ENCODE peak calls at places on chromosomes 7 and 10, in four cellular contexts. One of them, this sample, is unnamed. For H3K27me3, the result is how much of the 10 kb centered on the place peaks cover.

GRCh38 chr10:5165738-5166137 is 19.2 kb downstream of the AKR1C8 start:
- DNase-seq in Panc1: no peak
- DNase-seq in gastrocnemius medialis: no peak
- DNase-seq in endothelial cell of umbilical vein: no peak
- DNase-seq in this sample: no peak

GRCh38 chr7:135672560-135673359 is 10.4 kb downstream of the STMP1 start:
- DNase-seq in Panc1: no peak
- DNase-seq in gastrocnemius medialis: no peak
- DNase-seq in endothelial cell of umbilical vein: peak
- DNase-seq in this sample: peak

GRCh38 chr10:99964791-99965190 is 45.0 kb downstream of the DNMBP start:
- DNase-seq in Panc1: no peak
- DNase-seq in gastrocnemius medialis: no peak
- DNase-seq in endothelial cell of umbilical vein: peak
- DNase-seq in this sample: no peak

GRCh38 chr10:77940225-77940624 is 13.7 kb upstream of the DLG5 start:
- DNase-seq in Panc1: no peak
- DNase-seq in gastrocnemius medialis: no peak
- DNase-seq in endothelial cell of umbilical vein: no peak
- DNase-seq in this sample: no peak

GRCh38 chr7:111873963-111874693 is 311.8 kb upstream of the IMMP2L start:
- DNase-seq in Panc1: no peak
- DNase-seq in gastrocnemius medialis: no peak
- DNase-seq in endothelial cell of umbilical vein: peak
- DNase-seq in this sample: no peak

GRCh38 chr10:119462773-119463172 is 79.7 kb downstream of the RGS10 start:
- DNase-seq in Panc1: no peak
- DNase-seq in gastrocnemius medialis: no peak
- DNase-seq in endothelial cell of umbilical vein: no peak
- DNase-seq in this sample: no peak

GRCh38 chr7:27073066-27073465 is 22.7 kb downstream of the HOXA1 start:
- DNase-seq in Panc1: no peak
- DNase-seq in gastrocnemius medialis: no peak
- DNase-seq in endothelial cell of umbilical vein: no peak
- DNase-seq in this sample: no peak

GRCh38 chr10:132912685-132913558 is 29.4 kb downstream of the CFAP46 start:
- DNase-seq in Panc1: no peak
- DNase-seq in gastrocnemius medialis: no peak
- DNase-seq in endothelial cell of umbilical vein: no peak
- DNase-seq in this sample: no peak

GRCh38 chr10:9535744-9536143 is 1481.3 kb downstream of the GATA3 start:
- DNase-seq in Panc1: no peak
- DNase-seq in gastrocnemius medialis: no peak
- DNase-seq in endothelial cell of umbilical vein: no peak
- DNase-seq in this sample: no peak

GRCh38 chr10:114703377-114704125 is 45.5 kb upstream of the ABLIM1 start:
- DNase-seq in Panc1: no peak
- DNase-seq in gastrocnemius medialis: no peak
- DNase-seq in endothelial cell of umbilical vein: peak
- DNase-seq in this sample: no peak

GRCh38 chr10:89373916-89374711 is 3.7 kb upstream of the IFIT1B start:
- DNase-seq in Panc1: peak
- DNase-seq in gastrocnemius medialis: peak
- DNase-seq in endothelial cell of umbilical vein: peak
- DNase-seq in this sample: peak

GRCh38 chr7:128841961-128842673 is 11.9 kb downstream of the FLNC start:
- DNase-seq in Panc1: no peak
- DNase-seq in gastrocnemius medialis: peak
- DNase-seq in endothelial cell of umbilical vein: peak
- DNase-seq in this sample: peak

GRCh38 chr10:114100848-114101741 is 57.4 kb downstream of the ADRB1 start:
- DNase-seq in Panc1: no peak
- DNase-seq in gastrocnemius medialis: no peak
- DNase-seq in endothelial cell of umbilical vein: peak
- DNase-seq in this sample: peak

GRCh38 chr7:95682913-95683312 is 86.6 kb upstream of the PDK4 start:
- DNase-seq in Panc1: no peak
- DNase-seq in gastrocnemius medialis: peak
- DNase-seq in endothelial cell of umbilical vein: no peak
- DNase-seq in this sample: no peak
- TF ChIP-seq CTCF in Panc1: no peak
- TF ChIP-seq CTCF in gastrocnemius medialis: no peak
- TF ChIP-seq CTCF in endothelial cell of umbilical vein: no peak
- TF ChIP-seq CTCF in this sample: no peak

GRCh38 chr7:1259621-1260020 is 26.9 kb downstream of the UNCX start:
- DNase-seq in Panc1: no peak
- DNase-seq in gastrocnemius medialis: no peak
- DNase-seq in endothelial cell of umbilical vein: no peak
- DNase-seq in this sample: no peak
- H3K27me3 ChIP-seq in Panc1: under half
- H3K27me3 ChIP-seq in gastrocnemius medialis: under half
- H3K27me3 ChIP-seq in endothelial cell of umbilical vein: under half
- H3K27me3 ChIP-seq in this sample: under half

GRCh38 chr7:38070718-38071117 is 107.3 kb upstream of the STARD3NL start:
- DNase-seq in Panc1: peak
- DNase-seq in gastrocnemius medialis: no peak
- DNase-seq in endothelial cell of umbilical vein: no peak
- DNase-seq in this sample: peak
- TF ChIP-seq CTCF in Panc1: peak
- TF ChIP-seq CTCF in gastrocnemius medialis: peak
- TF ChIP-seq CTCF in endothelial cell of umbilical vein: no peak
- TF ChIP-seq CTCF in this sample: peak

DNA sequence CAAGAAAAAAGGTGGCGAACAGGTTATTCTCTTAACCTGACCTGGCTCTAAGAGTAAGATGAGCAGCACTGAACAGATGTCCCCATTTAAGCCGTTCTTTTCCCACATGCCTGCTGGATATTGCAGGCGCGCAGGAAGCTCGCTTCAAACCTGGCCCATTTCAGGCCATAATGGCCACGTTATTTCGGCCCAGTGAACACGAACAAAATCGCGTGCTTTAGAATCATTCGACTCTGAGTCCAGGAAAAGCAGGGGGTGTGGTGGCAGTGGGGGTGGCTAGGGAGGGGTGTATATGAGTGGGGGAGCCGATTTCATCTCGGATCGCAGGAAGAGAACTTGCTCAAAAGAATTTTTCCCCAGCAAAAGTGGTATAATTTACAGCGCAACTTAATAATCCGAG is 6.6 kb upstream of the SP8 start:
- DNase-seq in Panc1: no peak
- DNase-seq in gastrocnemius medialis: no peak
- DNase-seq in endothelial cell of umbilical vein: no peak
- DNase-seq in this sample: no peak
- H3K27me3 ChIP-seq in Panc1: half or more
- H3K27me3 ChIP-seq in gastrocnemius medialis: half or more
- H3K27me3 ChIP-seq in endothelial cell of umbilical vein: half or more
- H3K27me3 ChIP-seq in this sample: half or more

GRCh38 chr7:77910124-77910523 is 111.6 kb downstream of the PHTF2 start:
- DNase-seq in Panc1: no peak
- DNase-seq in gastrocnemius medialis: no peak
- DNase-seq in endothelial cell of umbilical vein: no peak
- DNase-seq in this sample: no peak
- TF ChIP-seq CTCF in Panc1: peak
- TF ChIP-seq CTCF in gastrocnemius medialis: no peak
- TF ChIP-seq CTCF in endothelial cell of umbilical vein: no peak
- TF ChIP-seq CTCF in this sample: peak

GRCh38 chr10:125419146-125419545 is 258.8 kb upstream of the CTBP2 start:
- DNase-seq in Panc1: no peak
- DNase-seq in gastrocnemius medialis: no peak
- DNase-seq in endothelial cell of umbilical vein: no peak
- DNase-seq in this sample: no peak

GRCh38 chr10:125417605-125418004 is 257.2 kb upstream of the CTBP2 start:
- DNase-seq in Panc1: no peak
- DNase-seq in gastrocnemius medialis: no peak
- DNase-seq in endothelial cell of umbilical vein: no peak
- DNase-seq in this sample: no peak

GRCh38 chr10:125411724-125412123 is 251.4 kb upstream of the CTBP2 start:
- DNase-seq in Panc1: peak
- DNase-seq in gastrocnemius medialis: no peak
- DNase-seq in endothelial cell of umbilical vein: peak
- DNase-seq in this sample: peak

GRCh38 chr10:125415964-125416363 is 255.6 kb upstream of the CTBP2 start:
- DNase-seq in Panc1: no peak
- DNase-seq in gastrocnemius medialis: no peak
- DNase-seq in endothelial cell of umbilical vein: no peak
- DNase-seq in this sample: no peak

DNA sequence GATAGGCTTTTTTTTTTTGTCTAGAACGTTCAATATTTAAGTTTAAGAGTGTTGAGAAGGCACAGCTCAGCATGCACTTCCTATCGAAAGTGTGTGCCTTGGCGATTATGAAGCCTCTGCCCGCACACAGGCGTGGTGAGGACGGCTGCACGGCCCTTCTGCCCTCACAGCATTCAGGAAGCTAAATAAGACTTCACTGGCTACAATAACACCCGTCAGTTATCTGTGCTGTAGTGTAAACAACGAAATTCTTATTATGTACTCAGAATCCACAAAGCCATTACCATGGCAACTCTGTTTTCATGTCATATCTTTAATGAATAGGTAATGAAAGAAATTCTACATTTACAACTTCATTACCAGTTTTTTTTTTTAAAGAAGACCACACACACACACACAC is 254.6 kb upstream of the CTBP2 start:
- DNase-seq in Panc1: no peak
- DNase-seq in gastrocnemius medialis: no peak
- DNase-seq in endothelial cell of umbilical vein: peak
- DNase-seq in this sample: peak
- H3K27me3 ChIP-seq in Panc1: under half
- H3K27me3 ChIP-seq in gastrocnemius medialis: under half
- H3K27me3 ChIP-seq in endothelial cell of umbilical vein: under half
- H3K27me3 ChIP-seq in this sample: under half